ENCODE peak calls at places on chromosomes 4 and X, in nine cellular contexts. N is coronary artery; Z is lung; V is heart left ventricle; U is activated gamma-delta T cell treated with anti-CD3 and anti-CD28 coated beads, Interleukin-2, amount 50 U/mL, for 16 hours; L is stimulated activated CD8-positive, alpha-beta memory T cell treated with anti-CD3 and anti-CD28 coated beads, Interleukin-2, amount 100 ng/mL, for 1 hour; K is retina; H is epithelial cell of esophagus; M is SW 1271. G is an unnamed sample.

GRCh38 chr4:134219043-134219442 is 17.5 kb upstream of the PABPC4L start:
- DNase-seq in N (no peak), Z (no peak), V (no peak), U (no peak), L (no peak), K (no peak), H (no peak), M (no peak), G (no peak)

GRCh38 chrX:68691102-68691501 is 43.6 kb downstream of the STARD8 start:
- DNase-seq in N (no peak), Z (no peak), V (no peak), U (no peak), L (no peak), K (no peak), H (no peak), M (no peak), G (no peak)

GRCh38 chr4:70709551-70710080 is 12.1 kb upstream of the RUFY3 start:
- DNase-seq in N (no peak), Z (no peak), V (no peak), U (no peak), L (no peak), K (no peak), H (no peak), M (no peak), G (no peak)

GRCh38 chrX:65587616-65588526 is 53.3 kb upstream of the LAS1L start:
- DNase-seq in N (peak), Z (peak), V (peak), U (no peak), L (no peak), K (no peak), H (peak), M (no peak), G (peak)

GRCh38 chr4:119854364-119854763 is 212.3 kb downstream of the MAD2L1 start:
- DNase-seq in N (no peak), Z (no peak), V (no peak), U (no peak), L (no peak), K (no peak), H (no peak), M (no peak), G (no peak)

GRCh38 chr4:136706942-136707341 is 825.4 kb downstream of the PCDH18 start:
- DNase-seq in N (no peak), Z (no peak), V (no peak), U (no peak), L (no peak), K (no peak), H (no peak), M (no peak), G (no peak)

GRCh38 chrX:39736219-39737211 is 361.2 kb downstream of the BCOR start:
- DNase-seq in N (peak), Z (peak), V (peak), U (no peak), L (no peak), K (no peak), H (peak), M (no peak), G (peak)

GRCh38 chrX:49704692-49705404 is 9.1 kb upstream of the PAGE1 start:
- DNase-seq in N (no peak), Z (no peak), V (no peak), U (no peak), L (no peak), K (no peak), H (no peak), M (no peak), G (no peak)

GRCh38 chrX:28398352-28398751 is 188.9 kb upstream of the IL1RAPL1 start:
- DNase-seq in N (no peak), Z (no peak), V (no peak), U (no peak), L (no peak), K (no peak), H (peak), M (no peak), G (no peak)

GRCh38 chrX:31126205-31126604 is 54.4 kb upstream of the FTHL17 start:
- DNase-seq in N (no peak), Z (no peak), V (no peak), U (no peak), L (no peak), K (no peak), H (no peak), M (no peak), G (no peak)

GRCh38 chrX:132837126-132837525 is 121.3 kb downstream of the HS6ST2 start:
- DNase-seq in N (no peak), Z (no peak), V (no peak), U (no peak), L (no peak), K (no peak), H (peak), M (peak), G (no peak)

GRCh38 chr4:139934336-139934735 is 219.6 kb downstream of the MAML3 start:
- DNase-seq in N (no peak), Z (no peak), V (no peak), U (no peak), L (no peak), K (peak), H (peak), M (no peak), G (no peak)

GRCh38 chr4:72360075-72360474 is 208.9 kb downstream of the ADAMTS3 start:
- DNase-seq in N (no peak), Z (no peak), V (no peak), U (no peak), L (no peak), K (no peak), H (no peak), M (no peak), G (no peak)

GRCh38 chrX:20432048-20432447 is 165.3 kb upstream of the RPS6KA3 start:
- DNase-seq in N (no peak), Z (no peak), V (no peak), U (no peak), L (no peak), K (no peak), H (peak), M (no peak), G (no peak)

GRCh38 chrX:150482537-150483217 is 85.7 kb upstream of the MTM1 start:
- DNase-seq in N (no peak), Z (no peak), V (no peak), U (peak), L (peak), K (no peak), H (peak), M (peak), G (no peak)

GRCh38 chrX:154349359-154349935 is 25.0 kb downstream of the FLNA start:
- DNase-seq in N (no peak), Z (no peak), V (no peak), U (no peak), L (no peak), K (no peak), H (no peak), M (no peak), G (peak)

GRCh38 chr4:183838987-183839712 is 66.0 kb upstream of the STOX2 start:
- DNase-seq in N (no peak), Z (no peak), V (no peak), U (no peak), L (no peak), K (no peak), H (peak), M (peak), G (no peak)

GRCh38 chrX:135740683-135741149 is 27.3 kb downstream of the CT45A3 start:
- DNase-seq in N (no peak), Z (no peak), V (no peak), U (no peak), L (peak), K (peak), H (no peak), M (no peak), G (no peak)

GRCh38 chrX:75273483-75273882 is 402 bp upstream of the UPRT start:
- DNase-seq in N (no peak), Z (no peak), V (no peak), U (no peak), L (no peak), K (no peak), H (no peak), M (no peak), G (no peak)

GRCh38 chr4:43843501-43843900 is 605.1 kb downstream of the KCTD8 start:
- DNase-seq in N (no peak), Z (no peak), V (no peak), U (no peak), L (no peak), K (no peak), H (no peak), M (peak), G (no peak)

GRCh38 chr4:114890773-114891172 is 222.6 kb downstream of the NDST4 start:
- DNase-seq in N (no peak), Z (no peak), V (no peak), U (no peak), L (no peak), K (no peak), H (peak), M (no peak), G (no peak)

GRCh38 chr4:76803522-76803921 is 94.4 kb downstream of the SOWAHB start:
- DNase-seq in N (no peak), Z (no peak), V (no peak), U (no peak), L (no peak), K (peak), H (peak), M (no peak), G (no peak)

GRCh38 chrX:47991263-47992092 is 12.3 kb downstream of the ZNF182 start:
- DNase-seq in N (no peak), Z (no peak), V (no peak), U (no peak), L (no peak), K (no peak), H (peak), M (peak), G (no peak)

G was measured in left cardiac atrium.